ENCODE peak calls at places on chromosomes 12 and 14, in nine cellular contexts. One of them, this sample, is unnamed.

GRCh38 chr14:101068293-101068957 is 164.9 kb upstream of the RTL1 start:
- DNase-seq in HL-60: no peak
- DNase-seq in suprapubic skin: peak
- DNase-seq in stomach: no peak
- DNase-seq in transverse colon: peak
- DNase-seq in SK-N-MC: no peak
- DNase-seq in HepG2: no peak
- DNase-seq in GM23338: no peak
- DNase-seq in upper lobe of left lung: no peak
- DNase-seq in this sample: no peak

GRCh38 chr14:100629696-100630095 is 42.5 kb upstream of the BEGAIN start:
- DNase-seq in upper lobe of left lung: no peak
- DNase-seq in SK-N-MC: no peak
- DNase-seq in HepG2: no peak
- DNase-seq in transverse colon: no peak
- DNase-seq in stomach: no peak
- DNase-seq in GM23338: no peak
- DNase-seq in suprapubic skin: no peak
- DNase-seq in HL-60: no peak
- DNase-seq in this sample: no peak

GRCh38 chr12:53327435-53328042 is 6.1 kb upstream of the AAAS start:
- DNase-seq in suprapubic skin: no peak
- DNase-seq in GM23338: peak
- DNase-seq in stomach: no peak
- DNase-seq in upper lobe of left lung: no peak
- DNase-seq in HepG2: no peak
- DNase-seq in transverse colon: no peak
- DNase-seq in SK-N-MC: no peak
- DNase-seq in HL-60: no peak
- DNase-seq in this sample: no peak

GRCh38 chr12:19778111-19778688 is 338.9 kb downstream of the AEBP2 start:
- DNase-seq in upper lobe of left lung: no peak
- DNase-seq in GM23338: no peak
- DNase-seq in stomach: no peak
- DNase-seq in SK-N-MC: no peak
- DNase-seq in suprapubic skin: no peak
- DNase-seq in transverse colon: no peak
- DNase-seq in HepG2: no peak
- DNase-seq in HL-60: no peak
- DNase-seq in this sample: no peak

GRCh38 chr14:24605435-24606190 is 3.9 kb downstream of the GZMH start:
- DNase-seq in stomach: peak
- DNase-seq in SK-N-MC: no peak
- DNase-seq in HepG2: peak
- DNase-seq in GM23338: peak
- DNase-seq in upper lobe of left lung: peak
- DNase-seq in transverse colon: peak
- DNase-seq in suprapubic skin: no peak
- DNase-seq in HL-60: no peak
- DNase-seq in this sample: peak

GRCh38 chr12:113069751-113070116 is 13.2 kb downstream of the DTX1 start:
- DNase-seq in GM23338: no peak
- DNase-seq in HL-60: no peak
- DNase-seq in suprapubic skin: no peak
- DNase-seq in stomach: no peak
- DNase-seq in transverse colon: no peak
- DNase-seq in HepG2: no peak
- DNase-seq in SK-N-MC: no peak
- DNase-seq in upper lobe of left lung: no peak
- DNase-seq in this sample: no peak

GRCh38 chr14:103442288-103442687 is 57.1 kb downstream of the MARK3 start:
- DNase-seq in stomach: no peak
- DNase-seq in upper lobe of left lung: no peak
- DNase-seq in SK-N-MC: no peak
- DNase-seq in GM23338: no peak
- DNase-seq in HL-60: no peak
- DNase-seq in transverse colon: no peak
- DNase-seq in HepG2: no peak
- DNase-seq in suprapubic skin: no peak
- DNase-seq in this sample: no peak

GRCh38 chr12:29153231-29153630 is 4.2 kb downstream of the FAR2 start:
- DNase-seq in upper lobe of left lung: no peak
- DNase-seq in HepG2: no peak
- DNase-seq in transverse colon: no peak
- DNase-seq in suprapubic skin: no peak
- DNase-seq in SK-N-MC: no peak
- DNase-seq in HL-60: no peak
- DNase-seq in stomach: no peak
- DNase-seq in GM23338: peak
- DNase-seq in this sample: no peak

GRCh38 chr14:22614240-22614799 is 16.2 kb downstream of the ABHD4 start:
- DNase-seq in GM23338: no peak
- DNase-seq in HepG2: peak
- DNase-seq in suprapubic skin: no peak
- DNase-seq in transverse colon: no peak
- DNase-seq in upper lobe of left lung: no peak
- DNase-seq in HL-60: no peak
- DNase-seq in SK-N-MC: peak
- DNase-seq in stomach: no peak
- DNase-seq in this sample: no peak

GRCh38 chr12:42790761-42791151 is 201.2 kb upstream of the PRICKLE1 start:
- DNase-seq in stomach: no peak
- DNase-seq in HL-60: no peak
- DNase-seq in suprapubic skin: no peak
- DNase-seq in HepG2: no peak
- DNase-seq in SK-N-MC: no peak
- DNase-seq in upper lobe of left lung: no peak
- DNase-seq in transverse colon: peak
- DNase-seq in GM23338: no peak
- DNase-seq in this sample: no peak

DNA sequence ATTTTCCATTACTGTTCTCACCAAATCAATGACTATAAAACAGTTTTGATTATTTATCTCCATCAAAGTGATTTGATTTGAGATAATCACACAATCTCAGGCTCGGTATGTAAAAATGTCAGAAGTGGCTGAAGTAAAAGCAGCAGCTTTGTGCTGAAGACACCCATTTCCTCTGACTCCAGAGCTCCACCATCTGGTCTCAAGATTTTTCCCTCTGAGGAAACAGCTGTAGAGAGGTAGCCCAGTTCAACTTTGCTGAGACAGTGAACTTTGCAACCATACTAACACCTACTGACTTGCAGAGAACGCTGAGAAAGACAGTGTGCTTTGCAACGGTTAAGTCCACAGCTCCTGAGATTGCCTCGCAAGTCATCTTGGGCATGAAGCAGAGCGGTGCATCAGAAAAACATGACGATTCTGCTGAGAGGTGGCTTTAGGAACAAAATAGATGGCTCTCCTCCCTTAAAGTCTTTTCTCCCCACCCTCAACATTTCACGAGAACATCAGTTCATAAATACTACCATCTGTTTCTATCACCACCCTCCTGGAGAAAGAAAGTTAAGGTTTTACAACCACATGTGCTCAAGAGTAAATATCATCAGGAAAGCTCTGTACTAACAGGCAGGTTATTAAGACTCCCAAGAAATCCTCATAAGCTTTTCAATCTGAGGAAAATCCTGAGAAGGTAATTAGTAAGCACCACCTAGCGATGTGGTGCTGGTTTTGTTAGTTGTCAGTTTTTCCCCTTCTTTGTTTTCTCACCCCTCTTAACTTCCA is 34.8 kb downstream of the HIGD1C start:
- DNase-seq in stomach: peak
- DNase-seq in HepG2: peak
- DNase-seq in transverse colon: peak
- DNase-seq in HL-60: peak
- DNase-seq in upper lobe of left lung: no peak
- DNase-seq in SK-N-MC: peak
- DNase-seq in suprapubic skin: no peak
- DNase-seq in GM23338: peak
- DNase-seq in this sample: no peak
- TF ChIP-seq POLR2AphosphoS5 in stomach: no peak
- TF ChIP-seq POLR2AphosphoS5 in HepG2: no peak
- TF ChIP-seq POLR2AphosphoS5 in transverse colon: no peak
- TF ChIP-seq POLR2AphosphoS5 in HL-60: no peak
- TF ChIP-seq POLR2AphosphoS5 in upper lobe of left lung: no peak
- TF ChIP-seq POLR2AphosphoS5 in SK-N-MC: no peak
- TF ChIP-seq POLR2AphosphoS5 in suprapubic skin: no peak
- TF ChIP-seq POLR2AphosphoS5 in GM23338: no peak
- TF ChIP-seq POLR2AphosphoS5 in this sample: no peak

GRCh38 chr12:57152408-57153038 is 5.1 kb upstream of the LRP1-AS start:
- DNase-seq in GM23338: no peak
- DNase-seq in HepG2: no peak
- DNase-seq in transverse colon: no peak
- DNase-seq in upper lobe of left lung: peak
- DNase-seq in stomach: no peak
- DNase-seq in suprapubic skin: peak
- DNase-seq in HL-60: no peak
- DNase-seq in SK-N-MC: no peak
- DNase-seq in this sample: no peak
- TF ChIP-seq POLR2AphosphoS5 in GM23338: no peak
- TF ChIP-seq POLR2AphosphoS5 in HepG2: no peak
- TF ChIP-seq POLR2AphosphoS5 in transverse colon: no peak
- TF ChIP-seq POLR2AphosphoS5 in upper lobe of left lung: no peak
- TF ChIP-seq POLR2AphosphoS5 in stomach: no peak
- TF ChIP-seq POLR2AphosphoS5 in suprapubic skin: no peak
- TF ChIP-seq POLR2AphosphoS5 in HL-60: no peak
- TF ChIP-seq POLR2AphosphoS5 in SK-N-MC: no peak
- TF ChIP-seq POLR2AphosphoS5 in this sample: no peak

GRCh38 chr14:105413542-105413886 is 6.1 kb upstream of the MTA1 start:
- DNase-seq in upper lobe of left lung: no peak
- DNase-seq in suprapubic skin: no peak
- DNase-seq in transverse colon: no peak
- DNase-seq in HL-60: no peak
- DNase-seq in stomach: no peak
- DNase-seq in GM23338: no peak
- DNase-seq in SK-N-MC: no peak
- DNase-seq in HepG2: no peak
- DNase-seq in this sample: no peak

GRCh38 chr14:105411985-105412767 is 7.5 kb upstream of the MTA1 start:
- DNase-seq in HepG2: no peak
- DNase-seq in SK-N-MC: no peak
- DNase-seq in transverse colon: no peak
- DNase-seq in upper lobe of left lung: no peak
- DNase-seq in suprapubic skin: peak
- DNase-seq in GM23338: no peak
- DNase-seq in stomach: no peak
- DNase-seq in HL-60: no peak
- DNase-seq in this sample: no peak

GRCh38 chr14:105411017-105411941 is 8.3 kb upstream of the MTA1 start:
- DNase-seq in stomach: peak
- DNase-seq in transverse colon: peak
- DNase-seq in upper lobe of left lung: peak
- DNase-seq in suprapubic skin: peak
- DNase-seq in SK-N-MC: no peak
- DNase-seq in GM23338: peak
- DNase-seq in HepG2: no peak
- DNase-seq in HL-60: no peak
- DNase-seq in this sample: no peak

GRCh38 chr14:105414456-105415371 is 4.9 kb upstream of the MTA1 start:
- DNase-seq in stomach: peak
- DNase-seq in SK-N-MC: no peak
- DNase-seq in upper lobe of left lung: peak
- DNase-seq in HepG2: peak
- DNase-seq in GM23338: peak
- DNase-seq in HL-60: peak
- DNase-seq in suprapubic skin: peak
- DNase-seq in transverse colon: peak
- DNase-seq in this sample: peak

DNA sequence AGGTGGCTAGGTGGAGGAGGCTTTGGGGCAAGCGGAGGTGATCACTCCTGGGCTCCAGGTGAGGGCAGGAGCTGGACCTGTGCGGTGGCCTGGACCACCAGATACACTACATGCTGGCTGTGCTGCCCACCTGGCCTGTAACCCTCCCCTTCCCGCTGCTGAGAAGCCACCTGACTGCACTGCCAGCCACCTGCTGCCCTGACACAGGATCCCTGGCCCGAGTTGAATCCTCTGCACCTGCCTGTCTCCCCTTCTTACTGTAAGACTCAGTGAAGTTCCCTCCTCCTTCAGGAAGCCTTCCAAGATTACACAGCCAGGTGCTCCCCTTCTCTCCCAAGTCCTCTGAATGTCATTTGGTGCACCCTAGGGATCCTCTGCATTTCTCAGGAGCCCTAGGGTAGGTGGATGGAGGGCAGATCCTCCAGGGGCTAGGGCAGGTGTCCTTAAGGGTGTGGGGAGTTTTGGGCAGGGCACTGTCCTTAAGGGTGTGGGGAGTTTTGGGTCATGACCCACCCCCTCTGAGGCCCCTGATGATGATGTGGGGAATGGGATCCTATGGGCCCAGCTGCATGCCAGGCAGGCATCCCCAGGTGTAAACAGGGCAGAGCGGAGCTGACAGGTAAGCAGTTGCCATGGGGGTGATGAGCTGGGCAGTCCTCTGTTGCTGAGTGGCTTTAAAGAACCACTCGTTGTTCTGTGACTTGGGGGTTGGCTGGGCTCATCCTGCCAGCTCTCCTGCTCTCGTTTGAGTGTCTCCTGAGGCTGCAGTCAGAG is 6.7 kb upstream of the MTA1 start:
- DNase-seq in stomach: no peak
- DNase-seq in GM23338: no peak
- DNase-seq in suprapubic skin: no peak
- DNase-seq in HepG2: no peak
- DNase-seq in transverse colon: no peak
- DNase-seq in SK-N-MC: no peak
- DNase-seq in HL-60: no peak
- DNase-seq in upper lobe of left lung: no peak
- DNase-seq in this sample: no peak
- TF ChIP-seq POLR2AphosphoS5 in stomach: no peak
- TF ChIP-seq POLR2AphosphoS5 in GM23338: no peak
- TF ChIP-seq POLR2AphosphoS5 in suprapubic skin: no peak
- TF ChIP-seq POLR2AphosphoS5 in HepG2: no peak
- TF ChIP-seq POLR2AphosphoS5 in transverse colon: no peak
- TF ChIP-seq POLR2AphosphoS5 in SK-N-MC: no peak
- TF ChIP-seq POLR2AphosphoS5 in HL-60: no peak
- TF ChIP-seq POLR2AphosphoS5 in upper lobe of left lung: no peak
- TF ChIP-seq POLR2AphosphoS5 in this sample: no peak

DNA sequence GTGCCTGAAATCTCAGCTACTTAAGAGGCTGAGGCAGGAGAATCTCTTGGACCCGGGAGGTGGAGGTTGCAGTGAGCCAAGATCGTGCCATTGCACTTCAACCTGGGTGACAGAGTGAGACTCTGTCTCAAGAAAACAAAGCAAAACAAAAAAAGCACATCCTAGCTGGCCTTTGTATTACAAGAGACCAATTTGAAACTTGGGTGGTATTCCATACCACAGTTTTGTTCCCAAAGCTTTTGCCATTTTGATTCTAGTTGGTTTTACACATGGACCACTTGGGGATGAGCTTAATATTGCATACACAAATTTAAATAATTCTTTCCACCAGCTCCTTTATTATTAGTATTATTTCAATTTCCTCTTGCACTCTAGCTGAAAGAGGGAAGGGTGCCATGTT is 276.9 kb upstream of the SLC16A7 start:
- DNase-seq in SK-N-MC: no peak
- DNase-seq in HepG2: no peak
- DNase-seq in upper lobe of left lung: no peak
- DNase-seq in GM23338: no peak
- DNase-seq in stomach: no peak
- DNase-seq in HL-60: no peak
- DNase-seq in suprapubic skin: no peak
- DNase-seq in transverse colon: no peak
- DNase-seq in this sample: no peak
- TF ChIP-seq POLR2AphosphoS5 in SK-N-MC: no peak
- TF ChIP-seq POLR2AphosphoS5 in HepG2: no peak
- TF ChIP-seq POLR2AphosphoS5 in upper lobe of left lung: no peak
- TF ChIP-seq POLR2AphosphoS5 in GM23338: peak
- TF ChIP-seq POLR2AphosphoS5 in stomach: no peak
- TF ChIP-seq POLR2AphosphoS5 in HL-60: no peak
- TF ChIP-seq POLR2AphosphoS5 in suprapubic skin: no peak
- TF ChIP-seq POLR2AphosphoS5 in transverse colon: no peak
- TF ChIP-seq POLR2AphosphoS5 in this sample: no peak

GRCh38 chr14:55448146-55448614 is 7.8 kb upstream of the TBPL2 start:
- DNase-seq in HL-60: no peak
- DNase-seq in suprapubic skin: no peak
- DNase-seq in transverse colon: peak
- DNase-seq in GM23338: no peak
- DNase-seq in SK-N-MC: no peak
- DNase-seq in stomach: peak
- DNase-seq in HepG2: no peak
- DNase-seq in upper lobe of left lung: no peak
- DNase-seq in this sample: no peak
- TF ChIP-seq POLR2AphosphoS5 in HL-60: no peak
- TF ChIP-seq POLR2AphosphoS5 in suprapubic skin: no peak
- TF ChIP-seq POLR2AphosphoS5 in transverse colon: peak
- TF ChIP-seq POLR2AphosphoS5 in GM23338: no peak
- TF ChIP-seq POLR2AphosphoS5 in SK-N-MC: no peak
- TF ChIP-seq POLR2AphosphoS5 in stomach: no peak
- TF ChIP-seq POLR2AphosphoS5 in HepG2: no peak
- TF ChIP-seq POLR2AphosphoS5 in upper lobe of left lung: no peak
- TF ChIP-seq POLR2AphosphoS5 in this sample: no peak

This sample was measured in GM12891.